ENCODE peak calls at places on chromosomes 16 and 17, in seven cellular contexts. X, Z, G, T, I, S and M are unnamed samples.
A peak's percentile ranks its signal among the peaks of the same experiment; 100 is the strongest.

GRCh38 chr17:48352630-48353029 is 77.4 kb downstream of the SKAP1 start:
- DNase-seq in X (no peak), Z (no peak), G (no peak), T (no peak), I (no peak), S (no peak), M (no peak)

GRCh38 chr17:41518789-41519449 is at the start of gene KRT15:
- DNase-seq in X (no peak), Z (no peak), G (no peak), T (peak; percentile 91), I (no peak), S (no peak), M (no peak)

GRCh38 chr17:56558088-56558487 is 35.4 kb upstream of the NOG start:
- DNase-seq in X (no peak), Z (no peak), G (no peak), T (no peak), I (no peak), S (no peak), M (no peak)

GRCh38 chr16:57194512-57194911 is 8.4 kb downstream of the RSPRY1 start:
- DNase-seq in X (no peak), Z (no peak), G (no peak), T (no peak), I (no peak), S (no peak), M (no peak)

GRCh38 chr16:70252355-70252988 is 732 bp upstream of the EXOSC6 start:
- DNase-seq in X (peak; percentile 29), Z (no peak), G (no peak), T (no peak), I (no peak), S (peak; percentile 67), M (no peak)

GRCh38 chr16:27511657-27512056 is 38.1 kb downstream of the GTF3C1 start:
- DNase-seq in X (no peak), Z (no peak), G (no peak), T (no peak), I (no peak), S (no peak), M (no peak)

GRCh38 chr16:12231666-12232065 is 255.1 kb downstream of the SNX29 start:
- DNase-seq in X (no peak), Z (no peak), G (no peak), T (no peak), I (no peak), S (no peak), M (no peak)

GRCh38 chr17:31405941-31406371 is 14.5 kb downstream of the RAB11FIP4 start:
- DNase-seq in X (no peak), Z (no peak), G (no peak), T (no peak), I (no peak), S (no peak), M (no peak)

GRCh38 chr16:85611455-85612190 is 1.5 kb upstream of the GSE1 start:
- DNase-seq in X (no peak), Z (no peak), G (peak; percentile 84), T (peak; percentile 83), I (peak; percentile 20), S (peak; percentile 87), M (peak; percentile 74)

GRCh38 chr16:55372792-55373488 is 48.9 kb downstream of the IRX6 start:
- DNase-seq in X (no peak), Z (no peak), G (no peak), T (no peak), I (no peak), S (peak; percentile 12), M (no peak)

GRCh38 chr16:85929259-85929704 is 30.3 kb downstream of the IRF8 start:
- DNase-seq in X (no peak), Z (no peak), G (no peak), T (no peak), I (no peak), S (no peak), M (no peak)

GRCh38 chr17:19897108-19897854 is 29.5 kb upstream of the ULK2 start:
- DNase-seq in X (no peak), Z (no peak), G (peak; percentile 55), T (peak; percentile 29), I (no peak), S (peak; percentile 13), M (no peak)

GRCh38 chr16:82197540-82198240 is 27.7 kb upstream of the MPHOSPH6 start:
- DNase-seq in X (no peak), Z (no peak), G (no peak), T (no peak), I (no peak), S (no peak), M (no peak)

GRCh38 chr17:80348551-80349436 is 66.2 kb upstream of the ENDOV start:
- DNase-seq in X (no peak), Z (no peak), G (peak; percentile 42), T (no peak), I (no peak), S (no peak), M (no peak)

GRCh38 chr17:18946536-18946935 is 5.4 kb upstream of the SLC5A10 start:
- DNase-seq in X (no peak), Z (no peak), G (no peak), T (no peak), I (no peak), S (no peak), M (no peak)

GRCh38 chr16:86442703-86443102 is 67.6 kb upstream of the FOXF1 start:
- DNase-seq in X (no peak), Z (no peak), G (no peak), T (no peak), I (no peak), S (no peak), M (no peak)